ENCODE peak calls at places on chromosomes 4 and X, in ten cellular contexts. J is A549, V is H1, P is sigmoid colon, H is tibial nerve, W is suprapubic skin, C is transverse colon, I is SK-N-SH, S is stomach, N is upper lobe of left lung. D is an unnamed sample.

GRCh38 chr4:98744372-98745150 is 86.2 kb upstream of the TSPAN5 start:
- DNase-seq in J (no peak), V (no peak), P (no peak), H (no peak), W (no peak), C (no peak), I (no peak), S (no peak), N (no peak), D (no peak)

GRCh38 chrX:55120767-55121358 is 32.0 kb downstream of the PAGE2 start:
- DNase-seq in J (no peak), V (no peak), P (no peak), H (no peak), W (no peak), C (no peak), I (no peak), S (no peak), N (no peak), D (no peak)

GRCh38 chr4:158484173-158484885 is 37.4 kb upstream of the RXFP1 start:
- DNase-seq in J (no peak), V (no peak), P (no peak), H (no peak), W (no peak), C (no peak), I (no peak), S (no peak), N (no peak), D (no peak)

GRCh38 chr4:142548491-142548890 is 297.6 kb downstream of the INPP4B start:
- DNase-seq in J (no peak), V (no peak), P (no peak), H (no peak), W (no peak), C (no peak), I (no peak), S (no peak), N (no peak), D (no peak)

GRCh38 chr4:55598641-55599040 is 6.6 kb upstream of the PDCL2 start:
- DNase-seq in J (no peak), V (no peak), P (no peak), H (no peak), W (no peak), C (no peak), I (no peak), S (no peak), N (no peak), D (no peak)

GRCh38 chrX:31266172-31267076 is 194.6 kb upstream of the FTHL17 start:
- DNase-seq in J (no peak), V (peak), P (peak), H (peak), W (peak), C (peak), I (peak), S (peak), N (peak), D (no peak)

GRCh38 chr4:89275587-89275986 is 32.0 kb downstream of the GPRIN3 start:
- DNase-seq in J (peak), V (no peak), P (no peak), H (no peak), W (no peak), C (no peak), I (no peak), S (peak), N (no peak), D (no peak)

GRCh38 chrX:23779025-23779424 is 3.9 kb upstream of the SAT1 start:
- DNase-seq in J (peak), V (no peak), P (no peak), H (no peak), W (no peak), C (no peak), I (no peak), S (no peak), N (no peak), D (no peak)

GRCh38 chrX:20361081-20361889 is 94.6 kb upstream of the RPS6KA3 start:
- DNase-seq in J (no peak), V (no peak), P (no peak), H (peak), W (no peak), C (no peak), I (no peak), S (no peak), N (no peak), D (no peak)

GRCh38 chr4:55386073-55386472 is 9.7 kb upstream of the TMEM165 start:
- DNase-seq in J (no peak), V (no peak), P (no peak), H (no peak), W (no peak), C (no peak), I (peak), S (no peak), N (no peak), D (no peak)

GRCh38 chr4:576991-577498 is 950 bp upstream of the TMEM271 start:
- DNase-seq in J (no peak), V (no peak), P (no peak), H (no peak), W (no peak), C (no peak), I (peak), S (no peak), N (peak), D (no peak)

GRCh38 chr4:110361921-110362320 is 114.0 kb upstream of the ENPEP start:
- DNase-seq in J (no peak), V (no peak), P (no peak), H (no peak), W (no peak), C (no peak), I (no peak), S (no peak), N (no peak), D (no peak)

GRCh38 chrX:30586516-30586915 is 8.9 kb upstream of the TASL start:
- DNase-seq in J (no peak), V (no peak), P (no peak), H (no peak), W (no peak), C (no peak), I (no peak), S (no peak), N (no peak), D (no peak)

GRCh38 chrX:41014776-41015175 is 70.5 kb upstream of the USP9X start:
- DNase-seq in J (no peak), V (no peak), P (no peak), H (no peak), W (no peak), C (no peak), I (no peak), S (no peak), N (no peak), D (no peak)

GRCh38 chrX:40105791-40106676 is 8.3 kb upstream of the BCOR start:
- DNase-seq in J (peak), V (peak), P (peak), H (peak), W (no peak), C (peak), I (peak), S (peak), N (peak), D (no peak)

GRCh38 chr4:118889313-118889694 is 650 bp downstream of the SYNPO2 start:
- DNase-seq in J (no peak), V (no peak), P (peak), H (no peak), W (no peak), C (no peak), I (no peak), S (no peak), N (no peak), D (no peak)

GRCh38 chr4:117900832-117901231 is 133.5 kb upstream of the NDST3 start:
- DNase-seq in J (no peak), V (no peak), P (no peak), H (no peak), W (no peak), C (no peak), I (no peak), S (no peak), N (no peak), D (no peak)

GRCh38 chrX:107711521-107712041 is 64.0 kb downstream of the TSC22D3 start:
- DNase-seq in J (no peak), V (no peak), P (peak), H (no peak), W (no peak), C (no peak), I (no peak), S (no peak), N (no peak), D (no peak)

GRCh38 chr4:187016101-187016500 is 292.4 kb upstream of the FAT1 start:
- DNase-seq in J (no peak), V (no peak), P (no peak), H (no peak), W (no peak), C (no peak), I (no peak), S (no peak), N (no peak), D (no peak)

GRCh38 chr4:86940176-86940575 is 5.4 kb downstream of the AFF1 start:
- DNase-seq in J (no peak), V (no peak), P (no peak), H (no peak), W (no peak), C (no peak), I (no peak), S (no peak), N (no peak), D (no peak)

GRCh38 chr4:164894725-164895124 is 17.7 kb downstream of the APELA start:
- DNase-seq in J (no peak), V (no peak), P (no peak), H (no peak), W (no peak), C (no peak), I (no peak), S (no peak), N (no peak), D (no peak)

GRCh38 chrX:95318882-95319281 is 1365.8 kb upstream of the DIAPH2 start:
- DNase-seq in J (no peak), V (no peak), P (no peak), H (no peak), W (no peak), C (no peak), I (peak), S (no peak), N (no peak), D (no peak)

GRCh38 chr4:85591361-85592098 is 116.6 kb downstream of the ARHGAP24 start:
- DNase-seq in J (no peak), V (no peak), P (no peak), H (no peak), W (no peak), C (no peak), I (no peak), S (no peak), N (no peak), D (no peak)

GRCh38 chr4:54226399-54227260 is 2.5 kb upstream of the PDGFRA start:
- DNase-seq in J (no peak), V (peak), P (peak), H (peak), W (peak), C (peak), I (no peak), S (no peak), N (peak), D (no peak)

GRCh38 chrX:30888526-30889146 is 418 bp downstream of the TAB3 start:
- DNase-seq in J (peak), V (peak), P (peak), H (no peak), W (no peak), C (peak), I (no peak), S (no peak), N (no peak), D (no peak)

GRCh38 chr4:16136771-16137170 is 52.9 kb upstream of the PROM1 start:
- DNase-seq in J (no peak), V (no peak), P (no peak), H (no peak), W (no peak), C (no peak), I (no peak), S (no peak), N (peak), D (no peak)

GRCh38 chrX:40469316-40469715 is 111.5 kb upstream of the ATP6AP2 start:
- DNase-seq in J (no peak), V (no peak), P (no peak), H (no peak), W (no peak), C (no peak), I (no peak), S (no peak), N (no peak), D (no peak)

GRCh38 chr4:183602444-183603102 is 56.4 kb downstream of the RWDD4 start:
- DNase-seq in J (no peak), V (peak), P (no peak), H (no peak), W (no peak), C (no peak), I (no peak), S (no peak), N (no peak), D (no peak)
- TF ChIP-seq CTCF in J (peak), V (peak), P (peak), H (peak), W (no peak), C (peak), I (peak), S (peak), N (no peak), D (peak)

GRCh38 chr4:184824776-184825393 is 883 bp downstream of the ACSL1 start:
- DNase-seq in J (no peak), V (no peak), P (no peak), H (no peak), W (peak), C (no peak), I (no peak), S (peak), N (no peak), D (no peak)

GRCh38 chr4:184826315-184827266 is 823 bp upstream of the ACSL1 start:
- DNase-seq in J (no peak), V (no peak), P (peak), H (no peak), W (no peak), C (peak), I (no peak), S (peak), N (no peak), D (no peak)

GRCh38 chr4:184822356-184822755 is 3.4 kb downstream of the ACSL1 start:
- DNase-seq in J (no peak), V (no peak), P (no peak), H (no peak), W (peak), C (no peak), I (no peak), S (no peak), N (no peak), D (no peak)

GRCh38 chr4:184824081-184824775 is 1.5 kb downstream of the ACSL1 start:
- DNase-seq in J (no peak), V (no peak), P (no peak), H (no peak), W (no peak), C (no peak), I (no peak), S (no peak), N (no peak), D (no peak)

DNA sequence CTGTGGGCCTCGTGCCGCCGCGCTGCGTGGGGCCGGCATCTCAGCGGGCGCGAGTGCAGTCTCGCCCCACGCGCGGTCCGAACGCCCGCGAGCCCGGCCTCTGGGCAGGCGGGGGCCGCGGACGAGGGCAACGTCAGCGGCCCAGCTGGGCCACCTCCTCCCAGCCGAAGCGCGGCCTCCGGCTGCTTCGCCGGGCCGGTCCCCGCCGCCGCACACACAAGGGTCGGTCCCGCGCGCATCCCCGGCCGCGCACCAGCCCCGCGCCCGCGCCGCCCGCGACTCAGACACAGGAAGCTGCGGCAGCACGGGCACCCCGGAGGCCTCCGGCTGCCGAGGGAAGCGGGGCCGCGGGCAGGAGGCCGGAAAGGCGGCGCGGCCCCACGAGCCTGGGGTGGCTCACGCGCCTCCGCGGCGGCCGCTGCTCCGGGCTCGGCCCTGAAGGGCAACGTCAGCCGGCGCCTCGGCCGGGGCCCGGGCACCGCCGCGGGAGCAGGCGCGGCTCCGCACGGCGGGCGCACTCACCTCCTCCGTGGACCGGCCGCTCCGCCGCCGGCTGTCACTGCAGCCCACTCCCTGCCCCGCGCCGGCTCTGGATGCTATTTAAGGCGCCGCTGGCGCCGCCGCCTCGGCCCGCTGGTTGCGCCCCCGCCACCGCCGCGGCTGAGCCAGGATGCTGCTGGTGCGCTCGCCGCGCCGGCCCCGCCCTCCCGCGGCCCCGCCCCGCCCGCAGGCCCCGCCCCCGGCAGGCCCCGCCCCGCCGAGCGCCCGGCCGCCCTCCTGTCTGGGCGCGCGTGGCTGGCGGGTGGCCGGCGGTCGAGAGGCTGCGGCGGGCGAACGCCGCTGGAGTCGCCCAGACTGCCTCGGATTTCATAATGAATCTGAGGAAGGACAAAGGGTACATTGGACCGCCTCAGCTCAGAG is at the start of gene ACSL1:
- DNase-seq in J (peak), V (peak), P (peak), H (peak), W (peak), C (peak), I (peak), S (peak), N (peak), D (no peak)
- TF ChIP-seq EP300 in J (no peak), V (no peak), P (no peak), H (no peak), W (no peak), C (no peak), I (no peak), S (no peak), N (no peak), D (no peak)

DNA sequence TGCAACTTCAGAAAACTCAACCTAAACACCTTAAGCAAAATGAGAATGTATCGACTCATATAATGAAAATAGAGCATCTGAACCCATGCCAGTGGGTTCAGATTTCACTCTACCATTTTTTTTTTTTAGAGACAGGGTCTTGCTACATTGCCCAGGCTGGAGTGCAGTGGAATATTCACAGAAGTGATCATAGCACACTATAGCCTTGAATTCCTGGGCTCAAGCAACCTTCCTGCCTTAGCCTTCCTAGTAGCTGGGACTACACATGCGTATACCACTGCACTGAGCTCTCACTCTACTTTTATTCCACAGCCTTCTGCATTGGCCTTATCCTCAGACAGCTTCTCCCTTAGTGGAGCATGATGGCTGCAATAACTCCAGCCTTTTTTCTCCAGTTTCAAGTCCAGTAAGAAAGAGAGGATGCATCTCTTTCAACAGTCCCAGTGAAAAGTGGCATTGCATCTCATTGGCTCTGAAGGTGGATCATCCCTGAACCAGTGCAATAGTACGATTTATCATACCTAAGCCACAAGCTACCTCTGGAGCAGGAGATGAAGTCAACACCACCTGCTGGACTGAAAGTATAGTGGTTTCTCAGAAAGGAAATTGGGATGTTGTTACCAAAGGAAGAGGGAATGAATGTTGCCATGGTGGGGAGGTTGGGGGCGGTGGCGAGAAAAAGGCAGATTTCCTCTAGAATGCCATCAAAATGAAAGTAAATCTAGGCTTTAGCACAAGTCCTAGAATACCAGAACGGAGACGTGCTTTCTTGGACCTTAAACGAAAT is 2.0 kb upstream of the SOD3 start:
- DNase-seq in J (peak), V (peak), P (no peak), H (no peak), W (peak), C (no peak), I (no peak), S (no peak), N (no peak), D (no peak)
- TF ChIP-seq CTCF in J (peak), V (peak), P (peak), H (no peak), W (peak), C (peak), I (peak), S (no peak), N (no peak), D (peak)

GRCh38 chr4:40897557-40898203 is 147.9 kb downstream of the NSUN7 start:
- DNase-seq in J (peak), V (peak), P (peak), H (no peak), W (peak), C (peak), I (peak), S (peak), N (no peak), D (no peak)
- TF ChIP-seq EP300 in J (no peak), V (no peak), P (no peak), H (no peak), W (no peak), C (no peak), I (no peak), S (no peak), N (no peak), D (no peak)

GRCh38 chr4:75708218-75708691 is 16.1 kb upstream of the USO1 start:
- DNase-seq in J (no peak), V (peak), P (no peak), H (no peak), W (no peak), C (peak), I (no peak), S (no peak), N (no peak), D (no peak)
- TF ChIP-seq CTCF in J (peak), V (peak), P (peak), H (no peak), W (no peak), C (peak), I (peak), S (no peak), N (no peak), D (peak)

GRCh38 chr4:148515248-148515647 is 73.0 kb upstream of the NR3C2 start:
- DNase-seq in J (no peak), V (no peak), P (no peak), H (no peak), W (no peak), C (no peak), I (no peak), S (no peak), N (no peak), D (no peak)
- TF ChIP-seq EP300 in J (no peak), V (no peak), P (no peak), H (no peak), W (no peak), C (no peak), I (no peak), S (no peak), N (no peak), D (no peak)

DNA sequence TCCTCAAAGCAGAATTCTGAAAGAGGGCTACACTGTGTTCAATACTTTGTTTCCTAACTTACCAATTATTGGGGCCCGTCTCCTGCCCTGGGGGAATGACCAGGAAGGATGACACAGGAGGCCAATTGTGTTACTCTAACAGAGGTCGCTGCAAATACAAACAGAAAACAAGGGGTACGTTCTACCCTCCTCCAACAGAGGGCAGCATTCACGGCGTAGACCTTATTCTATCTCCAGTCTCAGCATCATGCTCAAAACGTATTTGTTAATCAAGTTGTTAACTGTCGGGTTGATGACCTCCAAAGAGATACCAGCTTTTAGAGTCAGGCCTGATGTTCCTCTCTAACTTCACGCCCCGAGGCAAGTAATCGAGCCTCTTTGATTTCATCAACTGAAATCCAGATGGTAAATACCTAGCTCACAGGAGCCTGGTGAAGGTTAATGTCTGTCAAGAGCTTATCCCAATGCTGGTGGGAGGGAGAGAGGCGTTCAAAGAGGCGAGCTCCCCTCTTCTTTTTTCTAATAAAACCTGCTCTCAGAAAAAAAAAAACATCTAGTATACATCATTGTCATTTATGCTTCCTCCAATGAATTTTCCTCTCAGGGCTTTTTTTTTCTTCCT is 181.0 kb upstream of the KCNIP4 start:
- DNase-seq in J (no peak), V (peak), P (no peak), H (no peak), W (no peak), C (peak), I (peak), S (no peak), N (no peak), D (no peak)
- TF ChIP-seq CTCF in J (peak), V (peak), P (no peak), H (no peak), W (no peak), C (peak), I (peak), S (peak), N (no peak), D (peak)